ENCODE peak calls at places on chromosomes 2 and 18, in nine cellular contexts. One of them, this sample, is unnamed. For H3K27me3, the result is how much of the 10 kb centered on the place peaks cover.

GRCh38 chr2:47488870-47489584 is 86.1 kb downstream of the MSH2 start:
- DNase-seq in right lobe of liver: no peak
- DNase-seq in effector memory CD4-positive, alpha-beta T cell: no peak
- DNase-seq in PC-9: peak
- DNase-seq in DND-41: peak
- DNase-seq in upper lobe of right lung: no peak
- DNase-seq in Karpas-422: no peak
- DNase-seq in mammary epithelial cell: peak
- DNase-seq in CD4-positive, CD25-positive, alpha-beta regulatory T cell: no peak
- DNase-seq in this sample: no peak

GRCh38 chr18:70149156-70149555 is 56.3 kb downstream of the RTTN start:
- DNase-seq in Karpas-422: no peak
- DNase-seq in upper lobe of right lung: no peak
- DNase-seq in PC-9: no peak
- DNase-seq in CD4-positive, CD25-positive, alpha-beta regulatory T cell: no peak
- DNase-seq in right lobe of liver: no peak
- DNase-seq in effector memory CD4-positive, alpha-beta T cell: no peak
- DNase-seq in DND-41: no peak
- DNase-seq in mammary epithelial cell: no peak
- DNase-seq in this sample: no peak

GRCh38 chr2:69958480-69958879 is 3.0 kb downstream of the ASPRV1 start:
- DNase-seq in upper lobe of right lung: peak
- DNase-seq in DND-41: no peak
- DNase-seq in right lobe of liver: no peak
- DNase-seq in Karpas-422: no peak
- DNase-seq in mammary epithelial cell: no peak
- DNase-seq in CD4-positive, CD25-positive, alpha-beta regulatory T cell: no peak
- DNase-seq in effector memory CD4-positive, alpha-beta T cell: no peak
- DNase-seq in PC-9: no peak
- DNase-seq in this sample: no peak

GRCh38 chr2:118112771-118113334 is 24.6 kb downstream of the INSIG2 start:
- DNase-seq in PC-9: peak
- DNase-seq in mammary epithelial cell: peak
- DNase-seq in effector memory CD4-positive, alpha-beta T cell: no peak
- DNase-seq in CD4-positive, CD25-positive, alpha-beta regulatory T cell: no peak
- DNase-seq in upper lobe of right lung: no peak
- DNase-seq in Karpas-422: no peak
- DNase-seq in DND-41: no peak
- DNase-seq in right lobe of liver: no peak
- DNase-seq in this sample: no peak

GRCh38 chr18:60671022-60671421 is 298.4 kb upstream of the MC4R start:
- DNase-seq in CD4-positive, CD25-positive, alpha-beta regulatory T cell: no peak
- DNase-seq in PC-9: no peak
- DNase-seq in upper lobe of right lung: no peak
- DNase-seq in DND-41: no peak
- DNase-seq in right lobe of liver: no peak
- DNase-seq in mammary epithelial cell: no peak
- DNase-seq in Karpas-422: no peak
- DNase-seq in effector memory CD4-positive, alpha-beta T cell: no peak
- DNase-seq in this sample: no peak

GRCh38 chr2:26916128-26916692 is 54.2 kb upstream of the MAPRE3 start:
- DNase-seq in DND-41: no peak
- DNase-seq in upper lobe of right lung: no peak
- DNase-seq in PC-9: no peak
- DNase-seq in Karpas-422: no peak
- DNase-seq in mammary epithelial cell: no peak
- DNase-seq in effector memory CD4-positive, alpha-beta T cell: no peak
- DNase-seq in CD4-positive, CD25-positive, alpha-beta regulatory T cell: no peak
- DNase-seq in right lobe of liver: no peak
- DNase-seq in this sample: no peak

GRCh38 chr2:19887508-19887907 is 14.3 kb downstream of the TTC32 start:
- DNase-seq in DND-41: no peak
- DNase-seq in Karpas-422: no peak
- DNase-seq in CD4-positive, CD25-positive, alpha-beta regulatory T cell: no peak
- DNase-seq in upper lobe of right lung: no peak
- DNase-seq in PC-9: no peak
- DNase-seq in right lobe of liver: no peak
- DNase-seq in mammary epithelial cell: no peak
- DNase-seq in effector memory CD4-positive, alpha-beta T cell: no peak
- DNase-seq in this sample: no peak

GRCh38 chr18:68724021-68724420 is 9.1 kb upstream of the TMX3 start:
- DNase-seq in right lobe of liver: no peak
- DNase-seq in upper lobe of right lung: no peak
- DNase-seq in mammary epithelial cell: no peak
- DNase-seq in PC-9: no peak
- DNase-seq in effector memory CD4-positive, alpha-beta T cell: no peak
- DNase-seq in DND-41: no peak
- DNase-seq in CD4-positive, CD25-positive, alpha-beta regulatory T cell: no peak
- DNase-seq in Karpas-422: no peak
- DNase-seq in this sample: no peak

GRCh38 chr2:241842067-241842415 is 16.7 kb downstream of the PDCD1 start:
- DNase-seq in PC-9: no peak
- DNase-seq in DND-41: no peak
- DNase-seq in right lobe of liver: no peak
- DNase-seq in CD4-positive, CD25-positive, alpha-beta regulatory T cell: no peak
- DNase-seq in upper lobe of right lung: no peak
- DNase-seq in Karpas-422: no peak
- DNase-seq in mammary epithelial cell: no peak
- DNase-seq in effector memory CD4-positive, alpha-beta T cell: no peak
- DNase-seq in this sample: no peak

GRCh38 chr2:172571245-172571644 is 15.4 kb downstream of the PDK1 start:
- DNase-seq in upper lobe of right lung: no peak
- DNase-seq in mammary epithelial cell: no peak
- DNase-seq in effector memory CD4-positive, alpha-beta T cell: no peak
- DNase-seq in CD4-positive, CD25-positive, alpha-beta regulatory T cell: no peak
- DNase-seq in DND-41: no peak
- DNase-seq in Karpas-422: no peak
- DNase-seq in PC-9: no peak
- DNase-seq in right lobe of liver: no peak
- DNase-seq in this sample: no peak

GRCh38 chr2:66985901-66986300 is 411.2 kb upstream of the ETAA1 start:
- DNase-seq in upper lobe of right lung: no peak
- DNase-seq in right lobe of liver: no peak
- DNase-seq in PC-9: no peak
- DNase-seq in DND-41: no peak
- DNase-seq in Karpas-422: no peak
- DNase-seq in mammary epithelial cell: no peak
- DNase-seq in CD4-positive, CD25-positive, alpha-beta regulatory T cell: no peak
- DNase-seq in effector memory CD4-positive, alpha-beta T cell: no peak
- DNase-seq in this sample: no peak

GRCh38 chr2:161177969-161178368 is 17.7 kb downstream of the TANK start:
- DNase-seq in effector memory CD4-positive, alpha-beta T cell: no peak
- DNase-seq in DND-41: no peak
- DNase-seq in CD4-positive, CD25-positive, alpha-beta regulatory T cell: no peak
- DNase-seq in mammary epithelial cell: no peak
- DNase-seq in Karpas-422: no peak
- DNase-seq in right lobe of liver: no peak
- DNase-seq in PC-9: no peak
- DNase-seq in upper lobe of right lung: no peak
- DNase-seq in this sample: no peak

GRCh38 chr2:129709956-129710598 is 269.4 kb upstream of the RAB6C start:
- DNase-seq in CD4-positive, CD25-positive, alpha-beta regulatory T cell: no peak
- DNase-seq in PC-9: no peak
- DNase-seq in effector memory CD4-positive, alpha-beta T cell: no peak
- DNase-seq in upper lobe of right lung: no peak
- DNase-seq in DND-41: no peak
- DNase-seq in mammary epithelial cell: no peak
- DNase-seq in Karpas-422: no peak
- DNase-seq in right lobe of liver: no peak
- DNase-seq in this sample: no peak

GRCh38 chr2:101116841-101117552 is 34.2 kb downstream of the TBC1D8 start:
- DNase-seq in upper lobe of right lung: no peak
- DNase-seq in DND-41: no peak
- DNase-seq in Karpas-422: no peak
- DNase-seq in CD4-positive, CD25-positive, alpha-beta regulatory T cell: no peak
- DNase-seq in mammary epithelial cell: no peak
- DNase-seq in PC-9: no peak
- DNase-seq in effector memory CD4-positive, alpha-beta T cell: no peak
- DNase-seq in right lobe of liver: peak
- DNase-seq in this sample: no peak

GRCh38 chr2:45938649-45939511 is 287.4 kb downstream of the PRKCE start:
- DNase-seq in upper lobe of right lung: peak
- DNase-seq in right lobe of liver: peak
- DNase-seq in DND-41: no peak
- DNase-seq in PC-9: peak
- DNase-seq in CD4-positive, CD25-positive, alpha-beta regulatory T cell: no peak
- DNase-seq in effector memory CD4-positive, alpha-beta T cell: no peak
- DNase-seq in mammary epithelial cell: peak
- DNase-seq in Karpas-422: no peak
- DNase-seq in this sample: no peak
- H3K4me3 ChIP-seq in upper lobe of right lung: peak
- H3K4me3 ChIP-seq in right lobe of liver: no peak
- H3K4me3 ChIP-seq in DND-41: no peak
- H3K4me3 ChIP-seq in PC-9: peak
- H3K4me3 ChIP-seq in CD4-positive, CD25-positive, alpha-beta regulatory T cell: no peak
- H3K4me3 ChIP-seq in effector memory CD4-positive, alpha-beta T cell: no peak
- H3K4me3 ChIP-seq in mammary epithelial cell: no peak
- H3K4me3 ChIP-seq in Karpas-422: no peak
- H3K4me3 ChIP-seq in this sample: no peak

DNA sequence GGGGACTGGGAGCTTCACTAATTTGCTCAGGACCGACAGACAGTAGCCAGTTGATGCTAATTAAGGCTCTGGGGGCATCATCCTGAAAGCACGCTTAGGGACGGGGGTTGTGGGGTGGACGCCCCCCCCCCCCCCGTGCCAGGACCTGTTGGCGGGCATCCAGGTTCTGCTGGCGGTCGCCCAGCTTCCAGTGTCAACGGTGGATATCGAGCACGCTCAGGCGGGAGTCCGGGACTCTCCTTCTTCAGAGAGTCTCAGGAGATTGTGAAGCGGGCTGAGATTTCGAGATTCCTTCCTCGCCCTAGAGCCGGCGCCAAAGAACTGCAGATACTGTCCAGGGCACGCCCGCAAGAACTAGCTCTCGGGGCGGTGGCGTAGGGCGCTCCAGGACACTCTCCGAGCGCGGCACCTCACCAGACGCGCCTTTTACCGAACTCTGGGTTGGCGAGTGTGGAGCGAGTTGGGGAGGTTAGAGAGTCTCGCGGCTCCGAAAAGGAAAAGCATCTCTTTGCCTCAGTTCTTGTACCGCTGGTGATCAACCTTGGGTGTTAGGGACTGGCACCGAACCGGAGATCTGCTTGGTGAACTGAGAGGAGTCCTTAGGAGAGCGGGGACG is 5.6 kb downstream of the RAX start:
- DNase-seq in effector memory CD4-positive, alpha-beta T cell: no peak
- DNase-seq in DND-41: no peak
- DNase-seq in PC-9: no peak
- DNase-seq in right lobe of liver: no peak
- DNase-seq in upper lobe of right lung: no peak
- DNase-seq in mammary epithelial cell: peak
- DNase-seq in CD4-positive, CD25-positive, alpha-beta regulatory T cell: no peak
- DNase-seq in Karpas-422: no peak
- DNase-seq in this sample: no peak
- H3K27me3 ChIP-seq in effector memory CD4-positive, alpha-beta T cell: half or more
- H3K27me3 ChIP-seq in DND-41: under half
- H3K27me3 ChIP-seq in PC-9: under half
- H3K27me3 ChIP-seq in right lobe of liver: half or more
- H3K27me3 ChIP-seq in upper lobe of right lung: half or more
- H3K27me3 ChIP-seq in mammary epithelial cell: half or more
- H3K27me3 ChIP-seq in CD4-positive, CD25-positive, alpha-beta regulatory T cell: under half
- H3K27me3 ChIP-seq in Karpas-422: under half
- H3K27me3 ChIP-seq in this sample: under half

DNA sequence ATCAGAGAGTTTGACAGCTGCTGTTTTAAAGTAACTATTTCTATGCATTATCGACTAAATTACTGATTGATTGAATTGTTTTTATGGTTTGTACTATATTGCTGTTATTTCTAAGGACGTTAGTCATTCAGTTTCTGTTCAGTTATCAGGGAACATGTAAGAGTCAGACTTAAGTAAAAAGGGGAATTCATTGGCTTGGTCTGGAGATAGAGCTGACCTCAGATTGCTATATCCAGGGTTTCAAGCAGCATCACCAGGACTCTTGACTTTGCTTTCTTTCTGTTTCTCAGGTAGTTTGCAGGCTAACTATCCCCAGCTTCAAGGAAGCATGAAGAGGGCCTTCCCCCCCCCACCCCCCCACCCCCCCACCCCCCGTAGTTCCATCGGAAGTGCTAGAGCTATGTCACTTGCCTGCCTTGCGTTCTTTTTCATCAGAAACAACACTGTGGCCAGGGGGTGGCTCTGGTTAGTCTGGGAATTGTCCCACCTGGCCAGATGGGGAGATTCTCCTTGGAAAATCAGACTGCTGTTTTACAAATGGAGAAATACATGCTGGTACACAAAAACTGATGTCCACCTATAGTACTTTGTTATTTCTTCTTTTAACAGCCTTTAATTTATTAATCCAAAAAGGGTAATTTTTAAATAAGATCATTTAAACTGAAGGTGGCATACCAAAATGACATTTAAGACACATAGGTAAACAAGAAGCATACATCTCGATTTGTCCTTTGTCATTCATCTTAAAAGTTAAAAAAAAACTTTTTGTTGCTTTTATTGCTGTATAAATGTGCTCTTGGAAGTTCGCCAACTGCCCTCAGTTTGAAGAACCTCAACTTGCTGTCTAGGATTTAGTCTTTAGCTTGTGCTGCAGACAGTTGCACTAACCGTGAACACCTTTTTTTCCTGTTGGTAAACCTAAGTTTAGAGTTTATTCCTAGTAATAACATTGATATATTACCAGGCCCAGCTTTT is 9.4 kb downstream of the SMAD4 start:
- DNase-seq in right lobe of liver: no peak
- DNase-seq in upper lobe of right lung: no peak
- DNase-seq in Karpas-422: no peak
- DNase-seq in DND-41: no peak
- DNase-seq in effector memory CD4-positive, alpha-beta T cell: no peak
- DNase-seq in CD4-positive, CD25-positive, alpha-beta regulatory T cell: no peak
- DNase-seq in PC-9: no peak
- DNase-seq in mammary epithelial cell: peak
- DNase-seq in this sample: no peak
- H3K4me3 ChIP-seq in right lobe of liver: no peak
- H3K4me3 ChIP-seq in upper lobe of right lung: no peak
- H3K4me3 ChIP-seq in Karpas-422: no peak
- H3K4me3 ChIP-seq in DND-41: no peak
- H3K4me3 ChIP-seq in effector memory CD4-positive, alpha-beta T cell: no peak
- H3K4me3 ChIP-seq in CD4-positive, CD25-positive, alpha-beta regulatory T cell: peak
- H3K4me3 ChIP-seq in PC-9: no peak
- H3K4me3 ChIP-seq in mammary epithelial cell: no peak
- H3K4me3 ChIP-seq in this sample: no peak

DNA sequence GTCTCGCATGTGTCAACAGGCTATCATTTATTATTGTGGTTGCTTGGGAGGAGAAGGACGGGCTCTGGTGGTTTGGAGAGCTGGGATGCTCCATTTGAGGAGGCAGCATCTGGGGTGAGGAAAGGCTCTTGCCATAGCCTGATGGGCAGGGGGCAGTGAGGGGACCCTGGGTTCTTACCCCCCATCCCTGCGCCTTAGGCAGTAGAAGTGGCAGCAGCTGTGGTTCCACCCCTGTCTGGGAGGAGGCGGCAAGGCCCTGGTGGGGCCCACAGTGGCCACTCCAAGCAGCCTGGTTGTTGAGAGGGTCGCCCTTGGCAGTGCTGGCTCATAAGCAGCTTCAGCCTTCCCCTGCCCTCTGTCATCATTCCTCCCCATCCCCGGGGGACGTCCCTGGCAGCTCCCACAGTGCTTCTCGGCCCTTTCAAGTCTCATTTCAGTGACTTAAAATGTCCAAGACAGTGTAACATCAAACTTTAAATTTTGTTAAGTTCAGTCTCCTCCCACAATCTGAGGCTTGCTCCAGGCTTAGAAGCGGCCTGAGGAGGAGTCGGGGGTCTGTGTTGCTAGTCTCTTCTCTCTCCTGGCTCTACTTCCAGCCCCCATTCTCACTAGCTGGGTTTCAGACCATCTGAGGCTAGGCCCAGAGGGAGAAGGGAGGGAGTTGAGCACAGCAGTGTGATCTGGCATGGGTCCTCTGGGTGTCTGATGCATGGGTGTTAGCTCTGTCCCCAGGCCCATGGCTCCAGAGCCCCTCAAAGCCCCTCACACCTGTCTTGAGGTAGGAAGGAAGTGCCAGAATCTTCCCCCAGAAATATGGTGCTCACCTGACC is 34.9 kb upstream of the PTPN4 start:
- DNase-seq in effector memory CD4-positive, alpha-beta T cell: no peak
- DNase-seq in upper lobe of right lung: no peak
- DNase-seq in DND-41: no peak
- DNase-seq in right lobe of liver: no peak
- DNase-seq in mammary epithelial cell: no peak
- DNase-seq in CD4-positive, CD25-positive, alpha-beta regulatory T cell: no peak
- DNase-seq in Karpas-422: no peak
- DNase-seq in PC-9: no peak
- DNase-seq in this sample: no peak
- H3K27me3 ChIP-seq in effector memory CD4-positive, alpha-beta T cell: under half
- H3K27me3 ChIP-seq in upper lobe of right lung: under half
- H3K27me3 ChIP-seq in DND-41: under half
- H3K27me3 ChIP-seq in right lobe of liver: under half
- H3K27me3 ChIP-seq in mammary epithelial cell: under half
- H3K27me3 ChIP-seq in CD4-positive, CD25-positive, alpha-beta regulatory T cell: under half
- H3K27me3 ChIP-seq in Karpas-422: under half
- H3K27me3 ChIP-seq in PC-9: under half
- H3K27me3 ChIP-seq in this sample: under half

This sample was measured in GM06990.